ENCODE peak calls at places on chromosomes 16 and 17, in four cellular contexts. Q is NT2/D1, K is BJ, H is T-helper 1 cell. X is an unnamed sample.

GRCh38 chr17:17760872-17761550 is 75.8 kb downstream of the SREBF1 start:
- DNase-seq in Q (no peak), K (no peak), H (no peak), X (no peak)

GRCh38 chr16:57918444-57918843 is 52.5 kb downstream of the CNGB1 start:
- DNase-seq in Q (no peak), K (no peak), H (no peak), X (no peak)

GRCh38 chr17:58323420-58324408 is 4.9 kb downstream of the TSPOAP1 start:
- DNase-seq in Q (no peak), K (no peak), H (no peak), X (no peak)

GRCh38 chr16:84617068-84617630 is 729 bp downstream of the COTL1 start:
- DNase-seq in Q (no peak), K (no peak), H (peak), X (no peak)

GRCh38 chr16:75097941-75098897 is 18.4 kb downstream of the LDHD start:
- DNase-seq in Q (no peak), K (no peak), H (peak), X (no peak)

GRCh38 chr17:71799657-71800056 is 321.2 kb upstream of the SOX9 start:
- DNase-seq in Q (no peak), K (no peak), H (no peak), X (no peak)

GRCh38 chr17:63438092-63439051 is 7.7 kb downstream of the CYB561 start:
- DNase-seq in Q (no peak), K (no peak), H (no peak), X (no peak)

GRCh38 chr16:48102083-48103008 is 53.4 kb downstream of the ABCC12 start:
- DNase-seq in Q (no peak), K (no peak), H (no peak), X (no peak)

GRCh38 chr17:10875984-10876555 is 38.2 kb upstream of the PIRT start:
- DNase-seq in Q (peak), K (no peak), H (peak), X (peak)

GRCh38 chr17:51508048-51508447 is 247.7 kb downstream of the UTP18 start:
- DNase-seq in Q (no peak), K (no peak), H (no peak), X (no peak)

GRCh38 chr17:75842963-75843576 is 1.1 kb downstream of the UNC13D start:
- DNase-seq in Q (no peak), K (no peak), H (peak), X (no peak)

GRCh38 chr16:79668502-79668901 is 68.0 kb upstream of the MAF start:
- DNase-seq in Q (no peak), K (no peak), H (peak), X (no peak)

GRCh38 chr17:17570798-17571716 is 20.5 kb downstream of the PEMT start:
- DNase-seq in Q (no peak), K (no peak), H (no peak), X (no peak)

GRCh38 chr17:44997733-44998520 is 29.8 kb upstream of the C1QL1 start:
- DNase-seq in Q (no peak), K (no peak), H (no peak), X (no peak)

GRCh38 chr17:78716814-78717393 is 65.2 kb downstream of the CYTH1 start:
- DNase-seq in Q (no peak), K (no peak), H (no peak), X (no peak)

GRCh38 chr16:1941924-1942809 is 832 bp downstream of the MSRB1 start:
- DNase-seq in Q (no peak), K (no peak), H (peak), X (no peak)

GRCh38 chr16:73321942-73322341 is 274.0 kb upstream of the ZFHX3 start:
- DNase-seq in Q (no peak), K (no peak), H (no peak), X (no peak)

GRCh38 chr16:87723224-87723619 is 42.6 kb downstream of the KLHDC4 start:
- DNase-seq in Q (no peak), K (no peak), H (no peak), X (no peak)

GRCh38 chr16:16032271-16032979 is 83.0 kb downstream of the ABCC1 start:
- DNase-seq in Q (no peak), K (no peak), H (no peak), X (no peak)

GRCh38 chr16:19102187-19102872 is 11.4 kb upstream of the ITPRIPL2 start:
- DNase-seq in Q (no peak), K (no peak), H (no peak), X (no peak)

X was measured in iPS DF 6.9.